ENCODE peak calls at places on chromosomes 1 and 21, in nine cellular contexts. One of them, this sample, is unnamed.

GRCh38 chr1:174800221-174800791 is 199.4 kb upstream of the CACYBP start:
- DNase-seq in RCC 7860: no peak
- DNase-seq in activated CD4-positive, alpha-beta T cell treated with anti-CD3 and anti-CD28 coated beads for 24 hours: no peak
- DNase-seq in kidney tubule cell: no peak
- DNase-seq in iPS-NIHi11: no peak
- DNase-seq in stimulated activated CD8-positive, alpha-beta memory T cell treated with anti-CD3 and anti-CD28 coated beads, Interleukin-12 subunit alpha, Interleukin-12 subunit beta, amount 100 ng/mL, for 4 hours: no peak
- DNase-seq in activated CD8-positive, alpha-beta T cell treated with anti-CD3 and anti-CD28 coated beads, Interleukin-2, amount 10 ng/mL, durations not matched to agents 7 days and 5 days: peak; percentile 23
- DNase-seq in NCI-H82: peak; percentile 62
- DNase-seq in Peyer's patch: peak; percentile 48
- DNase-seq in this sample: no peak

GRCh38 chr1:205284420-205285144 is 37.0 kb downstream of the NUAK2 start:
- DNase-seq in RCC 7860: peak; percentile 96
- DNase-seq in activated CD4-positive, alpha-beta T cell treated with anti-CD3 and anti-CD28 coated beads for 24 hours: peak; percentile 42
- DNase-seq in kidney tubule cell: peak; percentile 99
- DNase-seq in iPS-NIHi11: peak; percentile 87
- DNase-seq in stimulated activated CD8-positive, alpha-beta memory T cell treated with anti-CD3 and anti-CD28 coated beads, Interleukin-12 subunit alpha, Interleukin-12 subunit beta, amount 100 ng/mL, for 4 hours: peak; percentile 80
- DNase-seq in activated CD8-positive, alpha-beta T cell treated with anti-CD3 and anti-CD28 coated beads, Interleukin-2, amount 10 ng/mL, durations not matched to agents 7 days and 5 days: peak; percentile 95
- DNase-seq in NCI-H82: peak; percentile 80
- DNase-seq in Peyer's patch: peak; percentile 80
- DNase-seq in this sample: peak; percentile 74

GRCh38 chr1:236063919-236064673 is 794 bp downstream of the NID1 start:
- DNase-seq in RCC 7860: no peak
- DNase-seq in activated CD4-positive, alpha-beta T cell treated with anti-CD3 and anti-CD28 coated beads for 24 hours: no peak
- DNase-seq in kidney tubule cell: peak; percentile 61
- DNase-seq in iPS-NIHi11: peak; percentile 35
- DNase-seq in stimulated activated CD8-positive, alpha-beta memory T cell treated with anti-CD3 and anti-CD28 coated beads, Interleukin-12 subunit alpha, Interleukin-12 subunit beta, amount 100 ng/mL, for 4 hours: no peak
- DNase-seq in activated CD8-positive, alpha-beta T cell treated with anti-CD3 and anti-CD28 coated beads, Interleukin-2, amount 10 ng/mL, durations not matched to agents 7 days and 5 days: no peak
- DNase-seq in NCI-H82: peak; percentile 22
- DNase-seq in Peyer's patch: peak; percentile 54
- DNase-seq in this sample: peak; percentile 2

GRCh38 chr1:1683104-1683905 is 9.3 kb downstream of the SLC35E2B start:
- DNase-seq in RCC 7860: no peak
- DNase-seq in activated CD4-positive, alpha-beta T cell treated with anti-CD3 and anti-CD28 coated beads for 24 hours: no peak
- DNase-seq in kidney tubule cell: no peak
- DNase-seq in iPS-NIHi11: peak; percentile 49
- DNase-seq in stimulated activated CD8-positive, alpha-beta memory T cell treated with anti-CD3 and anti-CD28 coated beads, Interleukin-12 subunit alpha, Interleukin-12 subunit beta, amount 100 ng/mL, for 4 hours: no peak
- DNase-seq in activated CD8-positive, alpha-beta T cell treated with anti-CD3 and anti-CD28 coated beads, Interleukin-2, amount 10 ng/mL, durations not matched to agents 7 days and 5 days: peak; percentile 17
- DNase-seq in NCI-H82: no peak
- DNase-seq in Peyer's patch: peak; percentile 65
- DNase-seq in this sample: no peak

GRCh38 chr1:3529099-3529729 is 74.7 kb downstream of the ARHGEF16 start:
- DNase-seq in RCC 7860: no peak
- DNase-seq in activated CD4-positive, alpha-beta T cell treated with anti-CD3 and anti-CD28 coated beads for 24 hours: no peak
- DNase-seq in kidney tubule cell: no peak
- DNase-seq in iPS-NIHi11: no peak
- DNase-seq in stimulated activated CD8-positive, alpha-beta memory T cell treated with anti-CD3 and anti-CD28 coated beads, Interleukin-12 subunit alpha, Interleukin-12 subunit beta, amount 100 ng/mL, for 4 hours: no peak
- DNase-seq in activated CD8-positive, alpha-beta T cell treated with anti-CD3 and anti-CD28 coated beads, Interleukin-2, amount 10 ng/mL, durations not matched to agents 7 days and 5 days: no peak
- DNase-seq in NCI-H82: no peak
- DNase-seq in Peyer's patch: peak; percentile 67
- DNase-seq in this sample: no peak

GRCh38 chr21:35147439-35147838 is 98.3 kb upstream of the RUNX1 start:
- DNase-seq in RCC 7860: no peak
- DNase-seq in activated CD4-positive, alpha-beta T cell treated with anti-CD3 and anti-CD28 coated beads for 24 hours: no peak
- DNase-seq in kidney tubule cell: peak; percentile 33
- DNase-seq in iPS-NIHi11: no peak
- DNase-seq in stimulated activated CD8-positive, alpha-beta memory T cell treated with anti-CD3 and anti-CD28 coated beads, Interleukin-12 subunit alpha, Interleukin-12 subunit beta, amount 100 ng/mL, for 4 hours: no peak
- DNase-seq in activated CD8-positive, alpha-beta T cell treated with anti-CD3 and anti-CD28 coated beads, Interleukin-2, amount 10 ng/mL, durations not matched to agents 7 days and 5 days: no peak
- DNase-seq in NCI-H82: no peak
- DNase-seq in Peyer's patch: no peak
- DNase-seq in this sample: no peak

GRCh38 chr21:46128983-46129571 is 26.3 kb downstream of the FTCD start:
- DNase-seq in RCC 7860: no peak
- DNase-seq in activated CD4-positive, alpha-beta T cell treated with anti-CD3 and anti-CD28 coated beads for 24 hours: no peak
- DNase-seq in kidney tubule cell: no peak
- DNase-seq in iPS-NIHi11: peak; percentile 54
- DNase-seq in stimulated activated CD8-positive, alpha-beta memory T cell treated with anti-CD3 and anti-CD28 coated beads, Interleukin-12 subunit alpha, Interleukin-12 subunit beta, amount 100 ng/mL, for 4 hours: no peak
- DNase-seq in activated CD8-positive, alpha-beta T cell treated with anti-CD3 and anti-CD28 coated beads, Interleukin-2, amount 10 ng/mL, durations not matched to agents 7 days and 5 days: no peak
- DNase-seq in NCI-H82: no peak
- DNase-seq in Peyer's patch: no peak
- DNase-seq in this sample: no peak

GRCh38 chr21:37088196-37088595 is 15.1 kb downstream of the TTC3 start:
- DNase-seq in RCC 7860: no peak
- DNase-seq in activated CD4-positive, alpha-beta T cell treated with anti-CD3 and anti-CD28 coated beads for 24 hours: no peak
- DNase-seq in kidney tubule cell: no peak
- DNase-seq in iPS-NIHi11: no peak
- DNase-seq in stimulated activated CD8-positive, alpha-beta memory T cell treated with anti-CD3 and anti-CD28 coated beads, Interleukin-12 subunit alpha, Interleukin-12 subunit beta, amount 100 ng/mL, for 4 hours: no peak
- DNase-seq in activated CD8-positive, alpha-beta T cell treated with anti-CD3 and anti-CD28 coated beads, Interleukin-2, amount 10 ng/mL, durations not matched to agents 7 days and 5 days: no peak
- DNase-seq in NCI-H82: no peak
- DNase-seq in Peyer's patch: no peak
- DNase-seq in this sample: no peak

GRCh38 chr21:18493420-18493819 is 89.8 kb upstream of the TMPRSS15 start:
- DNase-seq in RCC 7860: peak; percentile 19
- DNase-seq in activated CD4-positive, alpha-beta T cell treated with anti-CD3 and anti-CD28 coated beads for 24 hours: no peak
- DNase-seq in kidney tubule cell: peak; percentile 67
- DNase-seq in iPS-NIHi11: peak; percentile 14
- DNase-seq in stimulated activated CD8-positive, alpha-beta memory T cell treated with anti-CD3 and anti-CD28 coated beads, Interleukin-12 subunit alpha, Interleukin-12 subunit beta, amount 100 ng/mL, for 4 hours: no peak
- DNase-seq in activated CD8-positive, alpha-beta T cell treated with anti-CD3 and anti-CD28 coated beads, Interleukin-2, amount 10 ng/mL, durations not matched to agents 7 days and 5 days: no peak
- DNase-seq in NCI-H82: no peak
- DNase-seq in Peyer's patch: no peak
- DNase-seq in this sample: no peak

GRCh38 chr1:232473319-232473718 is 156.6 kb downstream of the SIPA1L2 start:
- DNase-seq in RCC 7860: peak; percentile 50
- DNase-seq in activated CD4-positive, alpha-beta T cell treated with anti-CD3 and anti-CD28 coated beads for 24 hours: no peak
- DNase-seq in kidney tubule cell: peak; percentile 22
- DNase-seq in iPS-NIHi11: peak; percentile 30
- DNase-seq in stimulated activated CD8-positive, alpha-beta memory T cell treated with anti-CD3 and anti-CD28 coated beads, Interleukin-12 subunit alpha, Interleukin-12 subunit beta, amount 100 ng/mL, for 4 hours: no peak
- DNase-seq in activated CD8-positive, alpha-beta T cell treated with anti-CD3 and anti-CD28 coated beads, Interleukin-2, amount 10 ng/mL, durations not matched to agents 7 days and 5 days: no peak
- DNase-seq in NCI-H82: no peak
- DNase-seq in Peyer's patch: no peak
- DNase-seq in this sample: no peak

GRCh38 chr1:8361198-8361849 is 43.4 kb downstream of the SLC45A1 start:
- DNase-seq in RCC 7860: no peak
- DNase-seq in activated CD4-positive, alpha-beta T cell treated with anti-CD3 and anti-CD28 coated beads for 24 hours: no peak
- DNase-seq in kidney tubule cell: no peak
- DNase-seq in iPS-NIHi11: no peak
- DNase-seq in stimulated activated CD8-positive, alpha-beta memory T cell treated with anti-CD3 and anti-CD28 coated beads, Interleukin-12 subunit alpha, Interleukin-12 subunit beta, amount 100 ng/mL, for 4 hours: no peak
- DNase-seq in activated CD8-positive, alpha-beta T cell treated with anti-CD3 and anti-CD28 coated beads, Interleukin-2, amount 10 ng/mL, durations not matched to agents 7 days and 5 days: no peak
- DNase-seq in NCI-H82: no peak
- DNase-seq in Peyer's patch: no peak
- DNase-seq in this sample: no peak

GRCh38 chr21:44496196-44496899 is 41.0 kb downstream of the LRRC3 start:
- DNase-seq in RCC 7860: no peak
- DNase-seq in activated CD4-positive, alpha-beta T cell treated with anti-CD3 and anti-CD28 coated beads for 24 hours: no peak
- DNase-seq in kidney tubule cell: no peak
- DNase-seq in iPS-NIHi11: no peak
- DNase-seq in stimulated activated CD8-positive, alpha-beta memory T cell treated with anti-CD3 and anti-CD28 coated beads, Interleukin-12 subunit alpha, Interleukin-12 subunit beta, amount 100 ng/mL, for 4 hours: no peak
- DNase-seq in activated CD8-positive, alpha-beta T cell treated with anti-CD3 and anti-CD28 coated beads, Interleukin-2, amount 10 ng/mL, durations not matched to agents 7 days and 5 days: no peak
- DNase-seq in NCI-H82: no peak
- DNase-seq in Peyer's patch: no peak
- DNase-seq in this sample: no peak

GRCh38 chr1:9670085-9670484 is 18.6 kb downstream of the PIK3CD start:
- DNase-seq in RCC 7860: no peak
- DNase-seq in activated CD4-positive, alpha-beta T cell treated with anti-CD3 and anti-CD28 coated beads for 24 hours: no peak
- DNase-seq in kidney tubule cell: no peak
- DNase-seq in iPS-NIHi11: no peak
- DNase-seq in stimulated activated CD8-positive, alpha-beta memory T cell treated with anti-CD3 and anti-CD28 coated beads, Interleukin-12 subunit alpha, Interleukin-12 subunit beta, amount 100 ng/mL, for 4 hours: no peak
- DNase-seq in activated CD8-positive, alpha-beta T cell treated with anti-CD3 and anti-CD28 coated beads, Interleukin-2, amount 10 ng/mL, durations not matched to agents 7 days and 5 days: no peak
- DNase-seq in NCI-H82: no peak
- DNase-seq in Peyer's patch: no peak
- DNase-seq in this sample: no peak

This sample was measured in NCI-H1105 treated with DMSO at 0.1 percent for 48 hours.